ENCODE peak calls at places on chromosome 17, in ten cellular contexts. D is uterus, E is sigmoid colon, U is H54, M is heart left ventricle, N is endothelial cell of umbilical vein, O is body of pancreas, R is esophagus muscularis mucosa, S is erythroblast, I is right lobe of liver. K is an unnamed sample.

GRCh38 chr17:19880393-19880792 is 12.7 kb upstream of the ULK2 start:
- DNase-seq in D (no peak), E (no peak), U (no peak), M (no peak), N (no peak), O (no peak), R (no peak), S (no peak), I (no peak), K (no peak)

GRCh38 chr17:1830288-1830687 is 483 bp downstream of the RPA1 start:
- DNase-seq in D (no peak), E (no peak), U (peak; percentile 23), M (no peak), N (peak; percentile 13), O (no peak), R (no peak), S (peak; percentile 63), I (no peak), K (peak; percentile 33)

GRCh38 chr17:32281011-32281451 is 15.4 kb downstream of the RHBDL3 start:
- DNase-seq in D (peak; percentile 48), E (no peak), U (no peak), M (peak; percentile 76), N (peak; percentile 47), O (peak; percentile 72), R (no peak), S (no peak), I (no peak), K (no peak)

GRCh38 chr17:77794846-77795245 is 163.7 kb upstream of the TNRC6C start:
- DNase-seq in D (no peak), E (no peak), U (no peak), M (peak; percentile 13), N (no peak), O (no peak), R (no peak), S (no peak), I (no peak), K (no peak)

GRCh38 chr17:17568772-17569195 is 22.7 kb downstream of the PEMT start:
- DNase-seq in D (no peak), E (no peak), U (peak; percentile 88), M (peak; percentile 83), N (peak; percentile 38), O (peak; percentile 90), R (no peak), S (peak; percentile 83), I (peak; percentile 92), K (peak; percentile 64)

GRCh38 chr17:50575581-50576210 is 15.2 kb downstream of the CACNA1G start:
- DNase-seq in D (no peak), E (no peak), U (no peak), M (no peak), N (no peak), O (peak; percentile 44), R (no peak), S (no peak), I (no peak), K (no peak)

GRCh38 chr17:81487487-81488275 is 24.9 kb downstream of the ACTG1 start:
- DNase-seq in D (peak; percentile 67), E (peak; percentile 90), U (peak; percentile 90), M (peak; percentile 89), N (peak; percentile 59), O (peak; percentile 84), R (no peak), S (peak; percentile 89), I (peak; percentile 86), K (peak; percentile 98)

GRCh38 chr17:20216853-20217252 is 207.7 kb downstream of the SPECC1 start:
- DNase-seq in D (no peak), E (no peak), U (no peak), M (no peak), N (no peak), O (no peak), R (no peak), S (no peak), I (no peak), K (no peak)

GRCh38 chr17:77526728-77527355 is 386.1 kb downstream of the SEC14L1 start:
- DNase-seq in D (no peak), E (no peak), U (no peak), M (no peak), N (no peak), O (no peak), R (no peak), S (no peak), I (no peak), K (no peak)

GRCh38 chr17:81179220-81179619 is 13.2 kb upstream of the AATK start:
- DNase-seq in D (no peak), E (no peak), U (no peak), M (peak; percentile 20), N (no peak), O (no peak), R (no peak), S (no peak), I (no peak), K (no peak)

GRCh38 chr17:36726199-36726598 is 124.8 kb downstream of the MRM1 start:
- DNase-seq in D (no peak), E (no peak), U (no peak), M (no peak), N (no peak), O (no peak), R (no peak), S (no peak), I (no peak), K (no peak)

GRCh38 chr17:80063815-80064585 is 27.6 kb downstream of the CCDC40 start:
- DNase-seq in D (peak; percentile 71), E (peak; percentile 90), U (peak; percentile 84), M (peak; percentile 48), N (no peak), O (peak; percentile 30), R (no peak), S (peak; percentile 18), I (peak; percentile 42), K (peak; percentile 83)

GRCh38 chr17:77769215-77769614 is 189.3 kb upstream of the TNRC6C start:
- DNase-seq in D (no peak), E (no peak), U (no peak), M (no peak), N (no peak), O (peak; percentile 44), R (no peak), S (peak; percentile 18), I (no peak), K (no peak)

GRCh38 chr17:32558997-32559650 is 72.3 kb downstream of the CDK5R1 start:
- DNase-seq in D (no peak), E (no peak), U (no peak), M (no peak), N (no peak), O (no peak), R (no peak), S (no peak), I (no peak), K (no peak)

GRCh38 chr17:16938496-16939270 is 33.2 kb downstream of the TNFRSF13B start:
- DNase-seq in D (no peak), E (peak; percentile 37), U (no peak), M (no peak), N (no peak), O (no peak), R (no peak), S (no peak), I (no peak), K (no peak)

GRCh38 chr17:58279016-58279671 is 1.6 kb downstream of the MPO start:
- DNase-seq in D (no peak), E (peak; percentile 84), U (no peak), M (peak; percentile 69), N (no peak), O (peak; percentile 34), R (peak; percentile 89), S (no peak), I (peak; percentile 31), K (no peak)

DNA sequence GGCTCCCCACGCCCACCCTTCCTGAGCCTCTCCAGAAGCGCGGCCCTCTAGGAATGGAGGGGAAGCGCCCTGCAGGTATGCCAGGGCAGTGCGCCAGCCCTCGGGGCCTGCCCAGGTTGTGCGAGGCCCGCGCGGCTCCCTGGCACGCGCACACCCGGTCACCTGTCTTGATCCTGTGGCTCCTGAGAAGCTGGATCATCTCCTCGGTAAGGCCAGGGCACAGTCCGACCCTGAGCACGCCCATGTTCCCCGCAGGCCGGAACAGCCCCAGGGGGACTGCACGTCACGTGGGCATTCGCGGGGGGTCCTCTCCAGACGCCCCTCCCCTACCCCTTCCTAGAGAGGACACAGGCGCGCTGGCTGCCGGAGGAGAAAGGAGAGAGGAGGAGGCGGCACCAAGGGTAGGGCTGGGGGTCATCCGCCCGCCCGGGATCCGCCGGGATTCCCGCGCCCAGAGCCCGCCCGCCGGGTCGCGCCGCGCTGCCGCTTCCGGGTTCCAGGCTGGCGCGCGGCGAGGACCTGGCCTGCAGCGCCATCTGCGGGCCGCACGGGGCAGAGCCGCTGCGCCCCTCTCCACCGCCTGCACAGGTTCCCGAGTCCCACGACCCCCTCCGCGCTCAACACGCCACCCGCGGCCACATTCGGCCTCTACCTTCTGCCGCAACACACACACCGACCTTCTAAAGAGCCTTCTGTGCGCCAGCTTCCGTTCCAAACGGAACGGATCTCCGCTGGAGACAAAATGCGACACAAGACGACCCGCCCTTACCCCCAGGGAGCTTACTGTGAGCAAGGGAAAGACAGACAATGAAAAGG is at the start of gene RAD51D:
- DNase-seq in D (peak; percentile 62), E (peak; percentile 83), U (peak; percentile 87), M (peak; percentile 81), N (peak; percentile 75), O (peak; percentile 83), R (no peak), S (peak; percentile 90), I (peak; percentile 77), K (peak; percentile 81)
- TF ChIP-seq POLR2A in D (no peak), E (no peak), U (peak; percentile 31), M (no peak), N (peak; percentile 65), O (no peak), R (no peak), S (peak; percentile 42), I (peak; percentile 39), K (peak; percentile 52)

GRCh38 chr17:40071720-40072480 is 9.1 kb downstream of the THRA start:
- DNase-seq in D (peak; percentile 79), E (peak; percentile 97), U (no peak), M (peak; percentile 90), N (peak; percentile 76), O (peak; percentile 95), R (peak; percentile 94), S (peak; percentile 74), I (peak; percentile 74), K (no peak)
- TF ChIP-seq POLR2A in D (peak; percentile 1), E (no peak), U (no peak), M (no peak), N (no peak), O (no peak), R (no peak), S (no peak), I (no peak), K (no peak)

GRCh38 chr17:64262422-64263260 is at the start of gene TEX2:
- DNase-seq in D (peak; percentile 39), E (peak; percentile 78), U (peak; percentile 54), M (peak; percentile 75), N (peak; percentile 42), O (peak; percentile 82), R (no peak), S (peak; percentile 83), I (peak; percentile 79), K (no peak)
- TF ChIP-seq POLR2A in D (peak; percentile 33), E (no peak), U (peak; percentile 86), M (peak; percentile 21), N (peak; percentile 54), O (peak; percentile 69), R (peak; percentile 77), S (peak; percentile 34), I (peak; percentile 80), K (peak; percentile 60)

DNA sequence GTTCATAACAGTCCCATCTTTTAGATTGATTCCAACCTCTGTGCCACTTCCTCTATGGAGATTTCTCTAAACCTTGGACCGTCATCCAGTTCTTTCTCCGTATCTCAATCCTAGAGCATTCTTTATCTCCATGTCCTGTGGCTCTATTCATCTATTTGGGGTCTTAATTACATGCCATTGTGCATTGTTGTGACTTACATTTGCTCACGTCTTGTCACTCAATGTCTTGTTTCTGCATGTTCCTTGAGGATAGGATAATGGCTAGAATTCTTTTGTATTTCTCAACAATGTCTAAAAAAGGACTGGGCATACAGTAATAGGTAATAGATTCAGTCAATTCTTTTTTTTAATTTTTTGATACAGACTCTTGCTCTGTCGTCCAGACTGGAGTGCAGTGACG is 50.2 kb downstream of the ARSG start:
- DNase-seq in D (no peak), E (no peak), U (no peak), M (no peak), N (no peak), O (no peak), R (no peak), S (no peak), I (no peak), K (no peak)
- TF ChIP-seq POLR2A in D (no peak), E (no peak), U (no peak), M (no peak), N (no peak), O (no peak), R (no peak), S (no peak), I (no peak), K (no peak)